ENCODE peak calls at places on chromosomes 1 and 21, in eight cellular contexts. L is mammary epithelial cell; A is endothelial cell of umbilical vein; Y is naive thymus-derived CD8-positive, alpha-beta T cell; S is MM.1S; K is GM20000; G is CD4-positive, alpha-beta T cell; V is activated CD4-positive, alpha-beta T cell treated with anti-CD3 and anti-CD28 coated beads, Interleukin-2, amount 50 U/mL, for 1 hour. B is an unnamed sample.

GRCh38 chr1:244881552-244882280 is 17.4 kb upstream of the HNRNPU start:
- DNase-seq in L (no peak), A (no peak), Y (no peak), S (no peak), K (no peak), G (no peak), V (no peak), B (no peak)

GRCh38 chr1:156291226-156292061 is 4.0 kb downstream of the GLMP start:
- DNase-seq in L (no peak), A (peak), Y (no peak), S (peak), K (peak), G (no peak), V (peak), B (peak)

GRCh38 chr1:21524686-21525339 is 15.6 kb downstream of the ALPL start:
- DNase-seq in L (no peak), A (no peak), Y (no peak), S (no peak), K (no peak), G (no peak), V (no peak), B (no peak)

GRCh38 chr1:15965228-15965767 is 10.6 kb downstream of the ZBTB17 start:
- DNase-seq in L (peak), A (peak), Y (no peak), S (no peak), K (peak), G (no peak), V (no peak), B (no peak)

GRCh38 chr1:244212792-244213475 is 161.9 kb downstream of the ZBTB18 start:
- DNase-seq in L (no peak), A (no peak), Y (no peak), S (no peak), K (no peak), G (no peak), V (no peak), B (no peak)

GRCh38 chr1:162168261-162168660 is 98.8 kb downstream of the NOS1AP start:
- DNase-seq in L (no peak), A (peak), Y (no peak), S (no peak), K (no peak), G (no peak), V (no peak), B (no peak)

GRCh38 chr1:223531742-223532341 is 133.7 kb downstream of the CAPN8 start:
- DNase-seq in L (peak), A (peak), Y (peak), S (peak), K (peak), G (peak), V (peak), B (no peak)

GRCh38 chr1:175497501-175497900 is 245.9 kb downstream of the TNR start:
- DNase-seq in L (no peak), A (no peak), Y (no peak), S (no peak), K (no peak), G (no peak), V (no peak), B (no peak)

GRCh38 chr1:3924871-3925655 is 25.0 kb upstream of the C1orf174 start:
- DNase-seq in L (no peak), A (no peak), Y (no peak), S (no peak), K (no peak), G (no peak), V (no peak), B (no peak)

GRCh38 chr1:194062962-194063361 is 876.5 kb upstream of the B3GALT2 start:
- DNase-seq in L (no peak), A (peak), Y (no peak), S (no peak), K (no peak), G (no peak), V (no peak), B (no peak)

GRCh38 chr1:2228684-2229031 is 539 bp downstream of the SKI start:
- DNase-seq in L (no peak), A (no peak), Y (no peak), S (peak), K (peak), G (no peak), V (peak), B (no peak)

GRCh38 chr1:208231929-208232360 is 12.2 kb downstream of the PLXNA2 start:
- DNase-seq in L (no peak), A (peak), Y (no peak), S (no peak), K (no peak), G (no peak), V (no peak), B (no peak)

GRCh38 chr1:25538165-25538860 is 5.1 kb upstream of the LDLRAP1 start:
- DNase-seq in L (no peak), A (no peak), Y (no peak), S (no peak), K (no peak), G (no peak), V (no peak), B (no peak)

GRCh38 chr1:214923516-214923915 is 159.0 kb upstream of the KCNK2 start:
- DNase-seq in L (no peak), A (no peak), Y (no peak), S (no peak), K (no peak), G (no peak), V (no peak), B (no peak)

GRCh38 chr1:91806777-91807700 is 78.9 kb downstream of the TGFBR3 start:
- DNase-seq in L (no peak), A (peak), Y (no peak), S (no peak), K (no peak), G (no peak), V (no peak), B (no peak)

GRCh38 chr1:46411601-46412341 is 17.7 kb downstream of the FAAH start:
- DNase-seq in L (no peak), A (no peak), Y (no peak), S (no peak), K (no peak), G (no peak), V (no peak), B (no peak)

GRCh38 chr1:80495806-80496205 is 1304.9 kb upstream of the ADGRL2 start:
- DNase-seq in L (no peak), A (no peak), Y (no peak), S (no peak), K (no peak), G (no peak), V (no peak), B (no peak)

GRCh38 chr1:241828576-241828975 is 19.4 kb upstream of the EXO1 start:
- DNase-seq in L (peak), A (no peak), Y (no peak), S (no peak), K (no peak), G (no peak), V (no peak), B (no peak)

GRCh38 chr1:230127105-230128054 is 60.3 kb downstream of the GALNT2 start:
- DNase-seq in L (no peak), A (no peak), Y (no peak), S (no peak), K (no peak), G (peak), V (peak), B (no peak)

GRCh38 chr1:22791736-22792325 is 81.2 kb downstream of the EPHB2 start:
- DNase-seq in L (no peak), A (no peak), Y (no peak), S (no peak), K (no peak), G (no peak), V (no peak), B (no peak)

GRCh38 chr1:11519629-11520031 is 40.7 kb downstream of the DISP3 start:
- DNase-seq in L (no peak), A (no peak), Y (no peak), S (no peak), K (no peak), G (no peak), V (no peak), B (peak)

GRCh38 chr1:28150125-28150780 is 26.2 kb downstream of the PTAFR start:
- DNase-seq in L (no peak), A (no peak), Y (no peak), S (no peak), K (no peak), G (no peak), V (no peak), B (no peak)

GRCh38 chr1:234770031-234770795 is 160.2 kb upstream of the IRF2BP2 start:
- DNase-seq in L (no peak), A (no peak), Y (no peak), S (no peak), K (no peak), G (no peak), V (no peak), B (no peak)

GRCh38 chr1:158016651-158017335 is 23.3 kb downstream of the KIRREL1 start:
- DNase-seq in L (peak), A (no peak), Y (no peak), S (no peak), K (no peak), G (no peak), V (no peak), B (no peak)

GRCh38 chr1:206713070-206713469 is 28.4 kb downstream of the MAPKAPK2 start:
- DNase-seq in L (no peak), A (no peak), Y (no peak), S (no peak), K (no peak), G (no peak), V (no peak), B (no peak)

GRCh38 chr1:227357229-227358078 is 39.2 kb upstream of the CDC42BPA start:
- DNase-seq in L (peak), A (peak), Y (no peak), S (no peak), K (no peak), G (no peak), V (no peak), B (no peak)

GRCh38 chr1:224789311-224789710 is 140.2 kb upstream of the DNAH14 start:
- DNase-seq in L (no peak), A (no peak), Y (no peak), S (no peak), K (no peak), G (no peak), V (no peak), B (no peak)

GRCh38 chr1:9332513-9333143 is 39.9 kb downstream of the SPSB1 start:
- DNase-seq in L (no peak), A (no peak), Y (no peak), S (no peak), K (no peak), G (no peak), V (no peak), B (no peak)

GRCh38 chr21:36647279-36648093 is 51.4 kb upstream of the SIM2 start:
- DNase-seq in L (no peak), A (peak), Y (no peak), S (no peak), K (no peak), G (no peak), V (no peak), B (no peak)

B was measured in activated B cell treated with CpG ODN at 0.5 μM for 24 hours.